ENCODE peak calls at places on chromosomes 4 and X, in eight cellular contexts. One of them, this sample, is unnamed.

GRCh38 chr4:84482564-84483563 is 16.2 kb downstream of the NKX6-1 start:
- DNase-seq in lower leg skin: no peak
- DNase-seq in A549: no peak
- DNase-seq in uterus: no peak
- DNase-seq in ovary: no peak
- DNase-seq in Peyer's patch: no peak
- DNase-seq in upper lobe of left lung: peak
- DNase-seq in esophagus squamous epithelium: no peak
- DNase-seq in this sample: no peak

GRCh38 chrX:115344885-115345653 is 55.6 kb downstream of the LUZP4 start:
- DNase-seq in lower leg skin: peak
- DNase-seq in A549: peak
- DNase-seq in uterus: peak
- DNase-seq in ovary: peak
- DNase-seq in Peyer's patch: peak
- DNase-seq in upper lobe of left lung: no peak
- DNase-seq in esophagus squamous epithelium: peak
- DNase-seq in this sample: peak

GRCh38 chr4:166741709-166742108 is 492.6 kb downstream of the SPOCK3 start:
- DNase-seq in lower leg skin: no peak
- DNase-seq in A549: no peak
- DNase-seq in uterus: no peak
- DNase-seq in ovary: no peak
- DNase-seq in Peyer's patch: no peak
- DNase-seq in upper lobe of left lung: no peak
- DNase-seq in esophagus squamous epithelium: no peak
- DNase-seq in this sample: no peak

GRCh38 chrX:27575565-27575964 is 14.6 kb upstream of the DCAF8L2 start:
- DNase-seq in lower leg skin: no peak
- DNase-seq in A549: no peak
- DNase-seq in uterus: no peak
- DNase-seq in ovary: no peak
- DNase-seq in Peyer's patch: no peak
- DNase-seq in upper lobe of left lung: no peak
- DNase-seq in esophagus squamous epithelium: no peak
- DNase-seq in this sample: no peak

GRCh38 chr4:110850461-110851447 is 227.9 kb upstream of the PITX2 start:
- DNase-seq in lower leg skin: no peak
- DNase-seq in A549: no peak
- DNase-seq in uterus: no peak
- DNase-seq in ovary: no peak
- DNase-seq in Peyer's patch: peak
- DNase-seq in upper lobe of left lung: no peak
- DNase-seq in esophagus squamous epithelium: no peak
- DNase-seq in this sample: no peak

GRCh38 chrX:63755892-63756291 is 29.1 kb downstream of the ARHGEF9 start:
- DNase-seq in lower leg skin: no peak
- DNase-seq in A549: no peak
- DNase-seq in uterus: no peak
- DNase-seq in ovary: no peak
- DNase-seq in Peyer's patch: no peak
- DNase-seq in upper lobe of left lung: no peak
- DNase-seq in esophagus squamous epithelium: no peak
- DNase-seq in this sample: no peak

GRCh38 chrX:124212622-124213021 is 119.8 kb upstream of the TEX13D start:
- DNase-seq in lower leg skin: no peak
- DNase-seq in A549: no peak
- DNase-seq in uterus: no peak
- DNase-seq in ovary: no peak
- DNase-seq in Peyer's patch: no peak
- DNase-seq in upper lobe of left lung: no peak
- DNase-seq in esophagus squamous epithelium: no peak
- DNase-seq in this sample: no peak

GRCh38 chr4:157888281-157888680 is 284.5 kb downstream of the GASK1B start:
- DNase-seq in lower leg skin: no peak
- DNase-seq in A549: no peak
- DNase-seq in uterus: no peak
- DNase-seq in ovary: no peak
- DNase-seq in Peyer's patch: no peak
- DNase-seq in upper lobe of left lung: no peak
- DNase-seq in esophagus squamous epithelium: no peak
- DNase-seq in this sample: no peak

GRCh38 chr4:84706286-84706685 is 123.4 kb downstream of the CDS1 start:
- DNase-seq in lower leg skin: no peak
- DNase-seq in A549: no peak
- DNase-seq in uterus: no peak
- DNase-seq in ovary: no peak
- DNase-seq in Peyer's patch: no peak
- DNase-seq in upper lobe of left lung: no peak
- DNase-seq in esophagus squamous epithelium: no peak
- DNase-seq in this sample: no peak

GRCh38 chr4:141153751-141154510 is 20.7 kb upstream of the RNF150 start:
- DNase-seq in lower leg skin: no peak
- DNase-seq in A549: no peak
- DNase-seq in uterus: peak
- DNase-seq in ovary: peak
- DNase-seq in Peyer's patch: no peak
- DNase-seq in upper lobe of left lung: no peak
- DNase-seq in esophagus squamous epithelium: no peak
- DNase-seq in this sample: no peak

GRCh38 chr4:128524311-128524710 is 236.7 kb upstream of the PGRMC2 start:
- DNase-seq in lower leg skin: peak
- DNase-seq in A549: peak
- DNase-seq in uterus: peak
- DNase-seq in ovary: no peak
- DNase-seq in Peyer's patch: no peak
- DNase-seq in upper lobe of left lung: no peak
- DNase-seq in esophagus squamous epithelium: no peak
- DNase-seq in this sample: no peak

GRCh38 chrX:132631579-132632232 is 142.9 kb upstream of the MBNL3 start:
- DNase-seq in lower leg skin: no peak
- DNase-seq in A549: peak
- DNase-seq in uterus: no peak
- DNase-seq in ovary: no peak
- DNase-seq in Peyer's patch: no peak
- DNase-seq in upper lobe of left lung: no peak
- DNase-seq in esophagus squamous epithelium: no peak
- DNase-seq in this sample: no peak

GRCh38 chrX:126030021-126030420 is 136.1 kb downstream of the DCAF12L2 start:
- DNase-seq in lower leg skin: no peak
- DNase-seq in A549: no peak
- DNase-seq in uterus: no peak
- DNase-seq in ovary: no peak
- DNase-seq in Peyer's patch: no peak
- DNase-seq in upper lobe of left lung: no peak
- DNase-seq in esophagus squamous epithelium: no peak
- DNase-seq in this sample: no peak

GRCh38 chrX:136147966-136148365 is 633 bp downstream of the FHL1 start:
- DNase-seq in lower leg skin: no peak
- DNase-seq in A549: no peak
- DNase-seq in uterus: peak
- DNase-seq in ovary: peak
- DNase-seq in Peyer's patch: no peak
- DNase-seq in upper lobe of left lung: no peak
- DNase-seq in esophagus squamous epithelium: no peak
- DNase-seq in this sample: no peak

GRCh38 chr4:155543126-155543765 is 123.4 kb upstream of the GUCY1A1 start:
- DNase-seq in lower leg skin: no peak
- DNase-seq in A549: no peak
- DNase-seq in uterus: no peak
- DNase-seq in ovary: no peak
- DNase-seq in Peyer's patch: no peak
- DNase-seq in upper lobe of left lung: no peak
- DNase-seq in esophagus squamous epithelium: no peak
- DNase-seq in this sample: no peak

GRCh38 chr4:51906167-51906647 is 63.3 kb downstream of the DCUN1D4 start:
- DNase-seq in lower leg skin: no peak
- DNase-seq in A549: no peak
- DNase-seq in uterus: no peak
- DNase-seq in ovary: no peak
- DNase-seq in Peyer's patch: no peak
- DNase-seq in upper lobe of left lung: no peak
- DNase-seq in esophagus squamous epithelium: no peak
- DNase-seq in this sample: no peak
- TF ChIP-seq POLR2A in lower leg skin: no peak
- TF ChIP-seq POLR2A in A549: no peak
- TF ChIP-seq POLR2A in uterus: no peak
- TF ChIP-seq POLR2A in ovary: no peak
- TF ChIP-seq POLR2A in Peyer's patch: no peak
- TF ChIP-seq POLR2A in upper lobe of left lung: no peak
- TF ChIP-seq POLR2A in esophagus squamous epithelium: no peak
- TF ChIP-seq POLR2A in this sample: no peak

GRCh38 chrX:50450324-50450723 is 20.3 kb downstream of the DGKK start:
- DNase-seq in lower leg skin: no peak
- DNase-seq in A549: no peak
- DNase-seq in uterus: no peak
- DNase-seq in ovary: no peak
- DNase-seq in Peyer's patch: no peak
- DNase-seq in upper lobe of left lung: no peak
- DNase-seq in esophagus squamous epithelium: no peak
- DNase-seq in this sample: no peak

GRCh38 chrX:50442426-50443116 is 28.1 kb downstream of the DGKK start:
- DNase-seq in lower leg skin: no peak
- DNase-seq in A549: no peak
- DNase-seq in uterus: no peak
- DNase-seq in ovary: no peak
- DNase-seq in Peyer's patch: no peak
- DNase-seq in upper lobe of left lung: no peak
- DNase-seq in esophagus squamous epithelium: no peak
- DNase-seq in this sample: no peak

GRCh38 chrX:50447535-50447934 is 23.1 kb downstream of the DGKK start:
- DNase-seq in lower leg skin: no peak
- DNase-seq in A549: no peak
- DNase-seq in uterus: no peak
- DNase-seq in ovary: no peak
- DNase-seq in Peyer's patch: no peak
- DNase-seq in upper lobe of left lung: no peak
- DNase-seq in esophagus squamous epithelium: no peak
- DNase-seq in this sample: no peak

GRCh38 chrX:50452782-50453181 is 17.8 kb downstream of the DGKK start:
- DNase-seq in lower leg skin: no peak
- DNase-seq in A549: no peak
- DNase-seq in uterus: no peak
- DNase-seq in ovary: no peak
- DNase-seq in Peyer's patch: no peak
- DNase-seq in upper lobe of left lung: no peak
- DNase-seq in esophagus squamous epithelium: no peak
- DNase-seq in this sample: no peak

DNA sequence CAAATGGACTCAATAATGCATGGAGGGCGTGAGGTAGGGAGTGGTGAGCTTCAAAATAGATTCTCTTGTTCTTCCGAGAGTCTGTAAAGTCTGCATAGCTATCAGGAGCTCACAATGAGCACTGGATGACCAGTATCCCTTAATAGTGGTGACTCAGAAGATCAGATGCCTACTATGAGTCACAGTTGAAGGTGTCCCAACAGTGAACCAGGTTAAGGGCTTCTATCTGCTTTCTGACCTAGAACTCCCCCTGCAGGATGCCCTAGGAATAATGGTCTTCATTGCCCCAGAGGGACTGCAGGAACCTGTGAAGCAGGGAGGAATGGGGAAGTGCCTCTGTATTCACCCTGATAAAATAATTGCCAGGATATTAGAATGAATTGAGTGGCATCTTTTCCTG is 22.1 kb downstream of the DGKK start:
- DNase-seq in lower leg skin: no peak
- DNase-seq in A549: peak
- DNase-seq in uterus: no peak
- DNase-seq in ovary: no peak
- DNase-seq in Peyer's patch: peak
- DNase-seq in upper lobe of left lung: no peak
- DNase-seq in esophagus squamous epithelium: no peak
- DNase-seq in this sample: no peak
- TF ChIP-seq CTCF in lower leg skin: no peak
- TF ChIP-seq CTCF in A549: no peak
- TF ChIP-seq CTCF in uterus: no peak
- TF ChIP-seq CTCF in ovary: no peak
- TF ChIP-seq CTCF in Peyer's patch: peak
- TF ChIP-seq CTCF in upper lobe of left lung: no peak
- TF ChIP-seq CTCF in esophagus squamous epithelium: no peak
- TF ChIP-seq CTCF in this sample: no peak

GRCh38 chr4:55269470-55269869 is 76.6 kb upstream of the SRD5A3 start:
- DNase-seq in lower leg skin: no peak
- DNase-seq in A549: no peak
- DNase-seq in uterus: no peak
- DNase-seq in ovary: no peak
- DNase-seq in Peyer's patch: no peak
- DNase-seq in upper lobe of left lung: no peak
- DNase-seq in esophagus squamous epithelium: no peak
- DNase-seq in this sample: no peak

GRCh38 chr4:55272576-55272975 is 73.5 kb upstream of the SRD5A3 start:
- DNase-seq in lower leg skin: no peak
- DNase-seq in A549: no peak
- DNase-seq in uterus: no peak
- DNase-seq in ovary: no peak
- DNase-seq in Peyer's patch: no peak
- DNase-seq in upper lobe of left lung: no peak
- DNase-seq in esophagus squamous epithelium: no peak
- DNase-seq in this sample: no peak

GRCh38 chr4:55277011-55277410 is 69.0 kb upstream of the SRD5A3 start:
- DNase-seq in lower leg skin: no peak
- DNase-seq in A549: no peak
- DNase-seq in uterus: no peak
- DNase-seq in ovary: no peak
- DNase-seq in Peyer's patch: no peak
- DNase-seq in upper lobe of left lung: no peak
- DNase-seq in esophagus squamous epithelium: no peak
- DNase-seq in this sample: no peak

GRCh38 chr4:55269970-55270369 is 76.1 kb upstream of the SRD5A3 start:
- DNase-seq in lower leg skin: no peak
- DNase-seq in A549: no peak
- DNase-seq in uterus: no peak
- DNase-seq in ovary: peak
- DNase-seq in Peyer's patch: no peak
- DNase-seq in upper lobe of left lung: no peak
- DNase-seq in esophagus squamous epithelium: no peak
- DNase-seq in this sample: no peak

DNA sequence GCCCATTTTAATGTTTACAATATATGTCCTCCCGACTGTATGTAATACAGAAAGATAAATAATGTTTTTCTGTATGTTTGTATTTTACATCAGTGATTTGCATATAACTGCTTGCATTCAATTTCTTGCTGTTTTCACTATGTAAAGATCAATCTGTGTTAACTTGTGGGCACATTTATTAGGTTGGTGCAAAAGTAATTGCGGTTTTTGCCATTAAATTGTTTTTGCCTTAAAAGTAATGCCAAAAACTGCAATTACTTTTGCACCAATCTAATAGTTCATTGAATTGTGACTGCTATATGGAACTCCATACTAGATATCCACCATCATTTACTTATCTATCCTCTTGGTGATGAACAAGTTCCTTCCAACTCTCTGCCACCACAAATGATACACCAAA is 73.9 kb upstream of the SRD5A3 start:
- DNase-seq in lower leg skin: no peak
- DNase-seq in A549: no peak
- DNase-seq in uterus: no peak
- DNase-seq in ovary: no peak
- DNase-seq in Peyer's patch: no peak
- DNase-seq in upper lobe of left lung: no peak
- DNase-seq in esophagus squamous epithelium: no peak
- DNase-seq in this sample: no peak
- TF ChIP-seq POLR2A in lower leg skin: no peak
- TF ChIP-seq POLR2A in A549: no peak
- TF ChIP-seq POLR2A in uterus: no peak
- TF ChIP-seq POLR2A in ovary: no peak
- TF ChIP-seq POLR2A in Peyer's patch: no peak
- TF ChIP-seq POLR2A in upper lobe of left lung: no peak
- TF ChIP-seq POLR2A in esophagus squamous epithelium: no peak
- TF ChIP-seq POLR2A in this sample: no peak

GRCh38 chr4:74830928-74831327 is 36.6 kb upstream of the BTC start:
- DNase-seq in lower leg skin: no peak
- DNase-seq in A549: peak
- DNase-seq in uterus: no peak
- DNase-seq in ovary: no peak
- DNase-seq in Peyer's patch: no peak
- DNase-seq in upper lobe of left lung: no peak
- DNase-seq in esophagus squamous epithelium: no peak
- DNase-seq in this sample: no peak
- TF ChIP-seq CTCF in lower leg skin: no peak
- TF ChIP-seq CTCF in A549: no peak
- TF ChIP-seq CTCF in uterus: no peak
- TF ChIP-seq CTCF in ovary: no peak
- TF ChIP-seq CTCF in Peyer's patch: no peak
- TF ChIP-seq CTCF in upper lobe of left lung: no peak
- TF ChIP-seq CTCF in esophagus squamous epithelium: no peak
- TF ChIP-seq CTCF in this sample: no peak